ENCODE peak calls at places on chromosomes 3 and 15, in ten cellular contexts. One of them, this sample, is unnamed.

GRCh38 chr3:4885322-4885721 is 93.9 kb upstream of the BHLHE40 start:
- DNase-seq in lower lobe of right lung: no peak
- DNase-seq in cardiac muscle cell: no peak
- DNase-seq in pancreas: no peak
- DNase-seq in IMR-90: no peak
- DNase-seq in testis: no peak
- DNase-seq in colonic mucosa: no peak
- DNase-seq in fibroblast of lung: peak
- DNase-seq in upper lobe of right lung: no peak
- DNase-seq in HepG2: no peak
- DNase-seq in this sample: no peak

GRCh38 chr3:156691920-156692319 is 17.5 kb downstream of the TIPARP start:
- DNase-seq in IMR-90: peak
- DNase-seq in cardiac muscle cell: no peak
- DNase-seq in fibroblast of lung: peak
- DNase-seq in upper lobe of right lung: no peak
- DNase-seq in lower lobe of right lung: no peak
- DNase-seq in HepG2: no peak
- DNase-seq in testis: no peak
- DNase-seq in pancreas: no peak
- DNase-seq in colonic mucosa: no peak
- DNase-seq in this sample: no peak

GRCh38 chr3:62622553-62623174 is 249.3 kb upstream of the FEZF2 start:
- DNase-seq in upper lobe of right lung: no peak
- DNase-seq in pancreas: no peak
- DNase-seq in cardiac muscle cell: peak
- DNase-seq in HepG2: peak
- DNase-seq in colonic mucosa: peak
- DNase-seq in fibroblast of lung: peak
- DNase-seq in IMR-90: peak
- DNase-seq in testis: peak
- DNase-seq in lower lobe of right lung: no peak
- DNase-seq in this sample: no peak

GRCh38 chr15:31510003-31510402 is 183.4 kb downstream of the KLF13 start:
- DNase-seq in fibroblast of lung: no peak
- DNase-seq in cardiac muscle cell: no peak
- DNase-seq in pancreas: no peak
- DNase-seq in IMR-90: no peak
- DNase-seq in upper lobe of right lung: no peak
- DNase-seq in testis: no peak
- DNase-seq in colonic mucosa: peak
- DNase-seq in lower lobe of right lung: no peak
- DNase-seq in HepG2: no peak
- DNase-seq in this sample: peak

GRCh38 chr3:8571256-8571655 is 69.6 kb downstream of the LMCD1 start:
- DNase-seq in pancreas: no peak
- DNase-seq in HepG2: no peak
- DNase-seq in colonic mucosa: no peak
- DNase-seq in cardiac muscle cell: no peak
- DNase-seq in testis: no peak
- DNase-seq in upper lobe of right lung: no peak
- DNase-seq in fibroblast of lung: no peak
- DNase-seq in IMR-90: no peak
- DNase-seq in lower lobe of right lung: no peak
- DNase-seq in this sample: no peak

GRCh38 chr3:168097381-168097780 is 1.7 kb upstream of the GOLIM4 start:
- DNase-seq in upper lobe of right lung: no peak
- DNase-seq in fibroblast of lung: no peak
- DNase-seq in cardiac muscle cell: no peak
- DNase-seq in HepG2: no peak
- DNase-seq in lower lobe of right lung: no peak
- DNase-seq in colonic mucosa: no peak
- DNase-seq in IMR-90: no peak
- DNase-seq in testis: no peak
- DNase-seq in pancreas: no peak
- DNase-seq in this sample: no peak

GRCh38 chr3:103181175-103181574 is 746.4 kb downstream of the ZPLD1 start:
- DNase-seq in lower lobe of right lung: no peak
- DNase-seq in colonic mucosa: no peak
- DNase-seq in cardiac muscle cell: no peak
- DNase-seq in fibroblast of lung: peak
- DNase-seq in upper lobe of right lung: no peak
- DNase-seq in IMR-90: no peak
- DNase-seq in HepG2: no peak
- DNase-seq in pancreas: no peak
- DNase-seq in testis: no peak
- DNase-seq in this sample: no peak

GRCh38 chr3:128993461-128994172 is at the start of gene CFAP92:
- DNase-seq in pancreas: peak
- DNase-seq in colonic mucosa: peak
- DNase-seq in IMR-90: peak
- DNase-seq in testis: peak
- DNase-seq in HepG2: no peak
- DNase-seq in cardiac muscle cell: peak
- DNase-seq in lower lobe of right lung: peak
- DNase-seq in fibroblast of lung: peak
- DNase-seq in upper lobe of right lung: peak
- DNase-seq in this sample: no peak

GRCh38 chr3:37163262-37164020 is 10.9 kb downstream of the LRRFIP2 start:
- DNase-seq in lower lobe of right lung: no peak
- DNase-seq in cardiac muscle cell: no peak
- DNase-seq in upper lobe of right lung: no peak
- DNase-seq in HepG2: no peak
- DNase-seq in testis: no peak
- DNase-seq in IMR-90: peak
- DNase-seq in pancreas: no peak
- DNase-seq in colonic mucosa: no peak
- DNase-seq in fibroblast of lung: peak
- DNase-seq in this sample: no peak

GRCh38 chr15:38692789-38693062 is 128.1 kb upstream of the RASGRP1 start:
- DNase-seq in cardiac muscle cell: no peak
- DNase-seq in upper lobe of right lung: no peak
- DNase-seq in colonic mucosa: no peak
- DNase-seq in testis: no peak
- DNase-seq in fibroblast of lung: no peak
- DNase-seq in pancreas: no peak
- DNase-seq in lower lobe of right lung: no peak
- DNase-seq in HepG2: no peak
- DNase-seq in IMR-90: no peak
- DNase-seq in this sample: no peak

GRCh38 chr3:157532529-157533297 is 29.5 kb upstream of the VEPH1 start:
- DNase-seq in cardiac muscle cell: peak
- DNase-seq in lower lobe of right lung: no peak
- DNase-seq in pancreas: peak
- DNase-seq in fibroblast of lung: peak
- DNase-seq in testis: no peak
- DNase-seq in IMR-90: peak
- DNase-seq in HepG2: peak
- DNase-seq in upper lobe of right lung: no peak
- DNase-seq in colonic mucosa: peak
- DNase-seq in this sample: no peak

GRCh38 chr3:18046131-18046530 is 303.7 kb upstream of the TBC1D5 start:
- DNase-seq in cardiac muscle cell: no peak
- DNase-seq in testis: no peak
- DNase-seq in colonic mucosa: no peak
- DNase-seq in lower lobe of right lung: no peak
- DNase-seq in IMR-90: no peak
- DNase-seq in pancreas: no peak
- DNase-seq in HepG2: no peak
- DNase-seq in upper lobe of right lung: no peak
- DNase-seq in fibroblast of lung: no peak
- DNase-seq in this sample: no peak

GRCh38 chr3:186940965-186941364 is 10.6 kb downstream of the ST6GAL1 start:
- DNase-seq in colonic mucosa: no peak
- DNase-seq in fibroblast of lung: no peak
- DNase-seq in upper lobe of right lung: no peak
- DNase-seq in testis: peak
- DNase-seq in cardiac muscle cell: peak
- DNase-seq in HepG2: no peak
- DNase-seq in pancreas: no peak
- DNase-seq in IMR-90: peak
- DNase-seq in lower lobe of right lung: no peak
- DNase-seq in this sample: no peak
- H3K4me3 ChIP-seq in colonic mucosa: no peak
- H3K4me3 ChIP-seq in fibroblast of lung: no peak
- H3K4me3 ChIP-seq in upper lobe of right lung: no peak
- H3K4me3 ChIP-seq in testis: no peak
- H3K4me3 ChIP-seq in cardiac muscle cell: no peak
- H3K4me3 ChIP-seq in HepG2: no peak
- H3K4me3 ChIP-seq in pancreas: no peak
- H3K4me3 ChIP-seq in IMR-90: no peak
- H3K4me3 ChIP-seq in lower lobe of right lung: no peak
- H3K4me3 ChIP-seq in this sample: no peak

DNA sequence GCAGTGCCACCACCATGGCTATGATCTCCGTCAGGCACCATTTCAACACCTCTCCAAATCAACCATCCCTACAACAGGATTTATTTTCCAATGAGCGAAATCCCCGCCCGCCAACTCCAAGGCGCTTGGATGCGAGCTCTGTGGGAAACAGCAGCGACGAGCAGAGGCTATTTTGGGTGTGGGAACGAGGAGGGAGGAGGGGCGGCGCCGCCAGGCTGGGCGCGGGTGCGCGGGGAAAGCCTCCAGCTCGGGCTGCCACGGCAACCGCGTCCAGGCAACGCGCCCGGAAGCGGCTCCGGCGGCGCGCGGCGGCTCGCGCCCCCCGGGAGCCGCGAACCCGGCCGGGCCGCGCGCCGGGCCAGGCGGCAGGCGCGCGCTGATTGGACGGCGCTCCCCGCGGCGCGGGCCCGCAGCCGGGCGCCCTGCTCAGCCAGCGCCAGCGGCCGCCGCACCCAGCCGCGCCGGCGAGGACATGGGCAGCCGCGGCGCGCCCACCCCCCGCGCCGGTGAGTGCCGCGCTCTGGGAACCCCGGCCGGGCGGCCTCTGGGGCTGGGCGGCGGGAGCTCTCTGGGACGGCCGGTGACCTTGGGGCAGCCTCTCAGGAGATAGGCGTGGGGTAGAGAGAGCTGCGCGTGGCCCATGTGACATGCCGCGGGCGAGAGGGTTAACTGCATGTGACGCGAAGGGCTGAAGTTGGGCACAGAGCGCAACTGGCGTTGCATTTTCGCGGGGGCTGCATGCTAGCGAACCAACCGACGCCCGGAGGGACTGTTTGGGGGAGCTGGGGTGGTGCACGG is at the start of gene FAM81A:
- DNase-seq in IMR-90: peak
- DNase-seq in pancreas: peak
- DNase-seq in cardiac muscle cell: peak
- DNase-seq in upper lobe of right lung: peak
- DNase-seq in fibroblast of lung: peak
- DNase-seq in testis: peak
- DNase-seq in colonic mucosa: peak
- DNase-seq in lower lobe of right lung: peak
- DNase-seq in HepG2: no peak
- DNase-seq in this sample: no peak
- H3K27ac ChIP-seq in IMR-90: no peak
- H3K27ac ChIP-seq in pancreas: no peak
- H3K27ac ChIP-seq in cardiac muscle cell: no peak
- H3K27ac ChIP-seq in upper lobe of right lung: no peak
- H3K27ac ChIP-seq in fibroblast of lung: no peak
- H3K27ac ChIP-seq in testis: no peak
- H3K27ac ChIP-seq in colonic mucosa: no peak
- H3K27ac ChIP-seq in lower lobe of right lung: no peak
- H3K27ac ChIP-seq in HepG2: no peak
- H3K27ac ChIP-seq in this sample: peak

GRCh38 chr15:66833803-66834202 is 131.8 kb downstream of the SMAD6 start:
- DNase-seq in lower lobe of right lung: no peak
- DNase-seq in upper lobe of right lung: peak
- DNase-seq in cardiac muscle cell: no peak
- DNase-seq in colonic mucosa: no peak
- DNase-seq in pancreas: no peak
- DNase-seq in IMR-90: no peak
- DNase-seq in HepG2: no peak
- DNase-seq in testis: no peak
- DNase-seq in fibroblast of lung: no peak
- DNase-seq in this sample: no peak
- TF ChIP-seq CTCF in lower lobe of right lung: no peak
- TF ChIP-seq CTCF in upper lobe of right lung: no peak
- TF ChIP-seq CTCF in cardiac muscle cell: no peak
- TF ChIP-seq CTCF in colonic mucosa: no peak
- TF ChIP-seq CTCF in pancreas: no peak
- TF ChIP-seq CTCF in IMR-90: no peak
- TF ChIP-seq CTCF in HepG2: no peak
- TF ChIP-seq CTCF in testis: no peak
- TF ChIP-seq CTCF in fibroblast of lung: no peak
- TF ChIP-seq CTCF in this sample: no peak

GRCh38 chr3:30341079-30341478 is 265.3 kb upstream of the TGFBR2 start:
- DNase-seq in colonic mucosa: no peak
- DNase-seq in lower lobe of right lung: no peak
- DNase-seq in testis: no peak
- DNase-seq in upper lobe of right lung: no peak
- DNase-seq in HepG2: no peak
- DNase-seq in fibroblast of lung: no peak
- DNase-seq in pancreas: no peak
- DNase-seq in IMR-90: no peak
- DNase-seq in cardiac muscle cell: no peak
- DNase-seq in this sample: no peak

GRCh38 chr3:30341851-30342250 is 264.6 kb upstream of the TGFBR2 start:
- DNase-seq in pancreas: no peak
- DNase-seq in cardiac muscle cell: no peak
- DNase-seq in IMR-90: no peak
- DNase-seq in fibroblast of lung: peak
- DNase-seq in lower lobe of right lung: no peak
- DNase-seq in testis: no peak
- DNase-seq in upper lobe of right lung: no peak
- DNase-seq in colonic mucosa: no peak
- DNase-seq in HepG2: no peak
- DNase-seq in this sample: no peak

GRCh38 chr3:30343067-30343831 is 263.2 kb upstream of the TGFBR2 start:
- DNase-seq in fibroblast of lung: no peak
- DNase-seq in colonic mucosa: no peak
- DNase-seq in pancreas: no peak
- DNase-seq in IMR-90: no peak
- DNase-seq in cardiac muscle cell: no peak
- DNase-seq in lower lobe of right lung: no peak
- DNase-seq in upper lobe of right lung: no peak
- DNase-seq in testis: no peak
- DNase-seq in HepG2: no peak
- DNase-seq in this sample: no peak

GRCh38 chr3:30342319-30343060 is 263.9 kb upstream of the TGFBR2 start:
- DNase-seq in HepG2: peak
- DNase-seq in fibroblast of lung: peak
- DNase-seq in IMR-90: peak
- DNase-seq in colonic mucosa: peak
- DNase-seq in testis: no peak
- DNase-seq in upper lobe of right lung: no peak
- DNase-seq in cardiac muscle cell: no peak
- DNase-seq in pancreas: peak
- DNase-seq in lower lobe of right lung: no peak
- DNase-seq in this sample: no peak

DNA sequence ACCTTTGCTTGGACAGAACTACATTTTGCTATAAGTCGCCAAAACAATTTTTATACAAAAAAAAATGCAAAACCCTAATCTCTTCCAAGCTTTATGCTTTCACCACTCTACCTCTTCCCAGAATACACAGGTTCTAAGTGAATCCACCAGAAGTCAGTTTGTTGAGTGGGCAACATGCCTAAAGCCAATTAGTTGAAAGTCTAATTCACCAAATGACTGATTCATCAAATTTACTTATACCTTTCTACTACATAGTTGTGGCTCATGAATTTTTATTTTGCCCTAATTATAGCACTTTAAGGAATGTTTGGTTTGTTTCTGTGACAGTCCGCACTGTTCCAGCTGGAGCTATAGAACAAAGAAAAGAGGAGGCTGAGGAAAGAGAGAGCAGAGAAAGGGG is 265.9 kb upstream of the TGFBR2 start:
- DNase-seq in lower lobe of right lung: no peak
- DNase-seq in colonic mucosa: no peak
- DNase-seq in HepG2: no peak
- DNase-seq in fibroblast of lung: no peak
- DNase-seq in testis: no peak
- DNase-seq in pancreas: no peak
- DNase-seq in IMR-90: no peak
- DNase-seq in cardiac muscle cell: no peak
- DNase-seq in upper lobe of right lung: no peak
- DNase-seq in this sample: no peak
- H3K4me3 ChIP-seq in lower lobe of right lung: no peak
- H3K4me3 ChIP-seq in colonic mucosa: no peak
- H3K4me3 ChIP-seq in HepG2: no peak
- H3K4me3 ChIP-seq in fibroblast of lung: no peak
- H3K4me3 ChIP-seq in testis: no peak
- H3K4me3 ChIP-seq in pancreas: no peak
- H3K4me3 ChIP-seq in IMR-90: no peak
- H3K4me3 ChIP-seq in cardiac muscle cell: no peak
- H3K4me3 ChIP-seq in upper lobe of right lung: no peak
- H3K4me3 ChIP-seq in this sample: no peak